ENCODE peak calls at places on chromosomes 2 and 18, in nine cellular contexts. M is brain microvascular endothelial cell, Q is dorsolateral prefrontal cortex, G is kidney epithelial cell, B is AG09319, N is mesothelial cell of epicardium, F is GM13977, C is HL-60, X is ovary. L is an unnamed sample.

GRCh38 chr2:202442882-202443281 is 66.8 kb downstream of the BMPR2 start:
- DNase-seq in X (no peak), G (no peak), C (no peak), B (no peak), M (no peak), F (no peak), N (no peak), Q (no peak), L (no peak)

GRCh38 chr18:2716394-2717326 is 61.1 kb downstream of the SMCHD1 start:
- DNase-seq in B (no peak), Q (no peak), F (no peak), G (no peak), N (no peak), M (no peak), X (no peak), C (no peak), L (no peak)

GRCh38 chr2:171319164-171319810 is 114.5 kb downstream of the METTL8 start:
- DNase-seq in F (peak; percentile 48), M (peak; percentile 42), X (no peak), C (no peak), N (no peak), G (no peak), B (no peak), Q (no peak), L (no peak)

GRCh38 chr2:17583166-17583565 is 42.7 kb downstream of the VSNL1 start:
- DNase-seq in Q (no peak), M (peak; percentile 9), G (no peak), N (no peak), C (no peak), F (no peak), X (no peak), B (no peak), L (no peak)

GRCh38 chr2:238225911-238226697 is 13.7 kb downstream of the HES6 start:
- DNase-seq in X (peak; percentile 76), B (no peak), N (no peak), F (no peak), C (no peak), M (peak; percentile 13), Q (no peak), G (no peak), L (no peak)

GRCh38 chr2:158006961-158007664 is 94.6 kb upstream of the UPP2 start:
- DNase-seq in G (no peak), X (no peak), Q (no peak), C (no peak), M (no peak), N (no peak), F (no peak), B (no peak), L (no peak)

GRCh38 chr2:69260666-69261065 is 126.4 kb downstream of the GFPT1 start:
- DNase-seq in Q (no peak), C (no peak), M (no peak), G (no peak), X (no peak), F (no peak), B (no peak), N (no peak), L (no peak)

GRCh38 chr18:48792611-48793368 is 158.0 kb downstream of the SMAD7 start:
- DNase-seq in X (peak; percentile 17), F (no peak), C (no peak), M (no peak), B (no peak), N (no peak), Q (no peak), G (no peak), L (no peak)

GRCh38 chr2:136206613-136207012 is 88.7 kb upstream of the CXCR4 start:
- DNase-seq in G (no peak), N (no peak), X (no peak), M (no peak), F (peak; percentile 30), Q (no peak), C (no peak), B (no peak), L (no peak)

GRCh38 chr2:27489118-27489497 is 435 bp downstream of the IFT172 start:
- DNase-seq in M (no peak), N (no peak), X (no peak), F (no peak), B (no peak), G (no peak), C (no peak), Q (no peak), L (no peak)

GRCh38 chr18:36917907-36918306 is 89.0 kb downstream of the KIAA1328 start:
- DNase-seq in G (no peak), B (no peak), F (no peak), Q (no peak), N (no peak), M (no peak), X (no peak), C (no peak), L (no peak)

GRCh38 chr18:10166164-10166807 is 252.5 kb downstream of the VAPA start:
- DNase-seq in X (no peak), C (no peak), B (no peak), G (no peak), M (no peak), N (no peak), F (no peak), Q (no peak), L (no peak)

GRCh38 chr2:231680992-231681852 is 27.1 kb upstream of the PTMA start:
- DNase-seq in G (no peak), C (peak; percentile 71), F (peak; percentile 98), N (peak; percentile 71), B (peak; percentile 66), X (peak; percentile 95), Q (peak; percentile 87), M (peak; percentile 41), L (no peak)

GRCh38 chr2:168961450-168962229 is 60.5 kb downstream of the G6PC2 start:
- DNase-seq in X (no peak), F (peak; percentile 21), M (peak; percentile 81), B (peak; percentile 32), Q (no peak), C (peak; percentile 46), N (no peak), G (peak; percentile 35), L (peak; percentile 23)

GRCh38 chr2:20599001-20599600 is 51.8 kb downstream of the HS1BP3 start:
- DNase-seq in X (peak; percentile 50), B (no peak), Q (peak; percentile 69), C (no peak), M (no peak), N (no peak), F (no peak), G (no peak), L (no peak)

GRCh38 chr2:73823916-73824523 is 4.7 kb upstream of the STAMBP start:
- DNase-seq in Q (no peak), N (no peak), X (no peak), B (peak; percentile 82), G (peak; percentile 57), C (peak; percentile 70), F (peak; percentile 49), M (peak; percentile 59), L (peak; percentile 41)

GRCh38 chr2:16123881-16124780 is 183.8 kb downstream of the MYCN start:
- DNase-seq in G (no peak), C (no peak), X (no peak), M (no peak), Q (no peak), F (no peak), N (no peak), B (no peak), L (no peak)

GRCh38 chr18:51622676-51623075 is 425.2 kb upstream of the MEX3C start:
- DNase-seq in G (no peak), M (no peak), F (no peak), C (no peak), X (no peak), N (no peak), Q (no peak), B (no peak), L (no peak)

GRCh38 chr2:188512456-188512855 is 220.8 kb downstream of the GULP1 start:
- DNase-seq in C (no peak), G (no peak), B (peak; percentile 44), Q (no peak), X (no peak), N (no peak), F (no peak), M (no peak), L (no peak)

GRCh38 chr2:25250331-25251031 is 82.1 kb upstream of the POMC start:
- DNase-seq in C (no peak), N (no peak), M (peak; percentile 73), G (peak; percentile 74), F (no peak), Q (peak; percentile 56), X (no peak), B (no peak), L (peak; percentile 28)

DNA sequence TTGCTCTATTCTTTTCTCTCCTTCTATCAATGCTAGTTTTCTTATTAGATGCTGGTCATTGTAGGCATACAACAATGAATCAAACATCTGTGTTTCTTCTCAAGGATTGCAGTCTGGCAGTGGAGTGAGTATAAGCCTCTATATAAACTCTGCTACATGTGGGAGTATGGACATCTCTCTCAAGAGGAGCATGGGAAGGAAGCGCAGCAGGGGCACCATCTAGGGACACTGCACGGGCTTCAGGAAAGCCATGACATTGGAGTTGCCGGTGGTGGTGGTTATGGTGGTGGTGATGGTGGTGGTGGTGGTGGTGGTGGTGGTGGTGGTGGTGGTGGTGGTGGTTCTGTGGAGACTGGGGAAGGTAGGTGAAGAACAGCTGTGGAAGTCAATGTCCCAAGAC is 462.6 kb downstream of the RNF144A start:
- DNase-seq in M (no peak), X (no peak), N (no peak), Q (no peak), G (no peak), F (peak; percentile 17), C (no peak), B (no peak), L (no peak)
- TF ChIP-seq CTCF in M (peak; percentile 36), X (no peak), N (no peak), Q (no peak), G (peak; percentile 17), F (peak; percentile 21), C (no peak), B (no peak), L (no peak)

GRCh38 chr2:113700186-113700841 is 56.1 kb downstream of the SLC35F5 start:
- DNase-seq in G (no peak), X (no peak), F (peak; percentile 85), M (no peak), Q (no peak), C (peak; percentile 67), N (no peak), B (no peak), L (no peak)
- TF ChIP-seq CTCF in G (no peak), X (no peak), F (peak; percentile 47), M (no peak), Q (peak; percentile 16), C (peak; percentile 30), N (no peak), B (no peak), L (no peak)

GRCh38 chr2:11647834-11648600 is 22.0 kb downstream of the NTSR2 start:
- DNase-seq in B (no peak), G (no peak), F (no peak), Q (no peak), C (no peak), M (peak; percentile 30), X (no peak), N (no peak), L (no peak)
- TF ChIP-seq CTCF in B (peak; percentile 15), G (peak; percentile 21), F (no peak), Q (no peak), C (no peak), M (peak; percentile 58), X (peak; percentile 11), N (no peak), L (peak; percentile 24)

DNA sequence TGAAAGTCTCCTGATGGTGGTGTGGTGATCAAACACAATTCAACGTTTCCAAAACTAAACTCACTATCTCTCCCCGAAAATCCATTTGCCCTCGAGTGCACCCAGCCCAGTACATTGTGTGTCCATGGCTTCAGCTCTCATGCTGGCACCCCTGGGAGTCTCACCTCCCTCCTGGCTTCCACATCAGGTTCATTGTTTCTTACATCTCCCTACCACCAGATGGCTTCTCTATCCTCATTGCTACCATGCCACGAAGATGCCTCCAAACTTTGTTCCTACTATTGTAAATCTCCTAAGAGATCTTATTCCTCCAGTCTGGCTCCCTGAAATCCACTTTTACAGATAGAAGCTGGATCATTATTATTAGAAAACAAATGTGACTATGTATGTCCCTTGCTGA is 197.0 kb downstream of the MYT1L start:
- DNase-seq in N (no peak), F (no peak), C (no peak), B (no peak), Q (no peak), X (no peak), M (no peak), G (no peak), L (no peak)
- TF ChIP-seq CTCF in N (no peak), F (no peak), C (no peak), B (no peak), Q (no peak), X (no peak), M (peak; percentile 8), G (no peak), L (no peak)